ENCODE peak calls at places on chromosomes 1 and 21, in nine cellular contexts. One of them, this sample, is unnamed.

GRCh38 chr1:231326248-231326647 is 11.4 kb downstream of the EXOC8 start:
- DNase-seq in A549: no peak
- DNase-seq in H54: no peak
- DNase-seq in prostate gland: no peak
- DNase-seq in hepatic stellate cell: no peak
- DNase-seq in activated naive CD8-positive, alpha-beta T cell treated with anti-CD3 and anti-CD28 coated beads, Interleukin-2, amount 50 U/mL, for 24 hours: no peak
- DNase-seq in NCI-H1092: no peak
- DNase-seq in RPMI7951: no peak
- DNase-seq in CD8-positive, alpha-beta T cell: no peak
- DNase-seq in this sample: no peak

GRCh38 chr1:47569681-47570470 is 132.0 kb downstream of the FOXD2 start:
- DNase-seq in A549: peak; percentile 84
- DNase-seq in H54: peak; percentile 61
- DNase-seq in prostate gland: peak; percentile 72
- DNase-seq in hepatic stellate cell: peak; percentile 92
- DNase-seq in activated naive CD8-positive, alpha-beta T cell treated with anti-CD3 and anti-CD28 coated beads, Interleukin-2, amount 50 U/mL, for 24 hours: no peak
- DNase-seq in NCI-H1092: no peak
- DNase-seq in RPMI7951: peak; percentile 87
- DNase-seq in CD8-positive, alpha-beta T cell: no peak
- DNase-seq in this sample: peak; percentile 98

GRCh38 chr1:163320891-163321290 is 863 bp upstream of the NUF2 start:
- DNase-seq in A549: no peak
- DNase-seq in H54: no peak
- DNase-seq in prostate gland: no peak
- DNase-seq in hepatic stellate cell: no peak
- DNase-seq in activated naive CD8-positive, alpha-beta T cell treated with anti-CD3 and anti-CD28 coated beads, Interleukin-2, amount 50 U/mL, for 24 hours: no peak
- DNase-seq in NCI-H1092: no peak
- DNase-seq in RPMI7951: no peak
- DNase-seq in CD8-positive, alpha-beta T cell: no peak
- DNase-seq in this sample: peak; percentile 24

GRCh38 chr21:35204850-35205564 is 155.9 kb upstream of the RUNX1 start:
- DNase-seq in A549: no peak
- DNase-seq in H54: peak; percentile 40
- DNase-seq in prostate gland: peak; percentile 21
- DNase-seq in hepatic stellate cell: peak; percentile 72
- DNase-seq in activated naive CD8-positive, alpha-beta T cell treated with anti-CD3 and anti-CD28 coated beads, Interleukin-2, amount 50 U/mL, for 24 hours: peak; percentile 26
- DNase-seq in NCI-H1092: peak; percentile 91
- DNase-seq in RPMI7951: peak; percentile 93
- DNase-seq in CD8-positive, alpha-beta T cell: no peak
- DNase-seq in this sample: peak; percentile 88

GRCh38 chr1:154520333-154520732 is 18.1 kb upstream of the SHE start:
- DNase-seq in A549: no peak
- DNase-seq in H54: no peak
- DNase-seq in prostate gland: no peak
- DNase-seq in hepatic stellate cell: no peak
- DNase-seq in activated naive CD8-positive, alpha-beta T cell treated with anti-CD3 and anti-CD28 coated beads, Interleukin-2, amount 50 U/mL, for 24 hours: no peak
- DNase-seq in NCI-H1092: no peak
- DNase-seq in RPMI7951: no peak
- DNase-seq in CD8-positive, alpha-beta T cell: no peak
- DNase-seq in this sample: no peak

GRCh38 chr1:84339503-84339902 is 38.0 kb downstream of the SAMD13 start:
- DNase-seq in A549: no peak
- DNase-seq in H54: no peak
- DNase-seq in prostate gland: no peak
- DNase-seq in hepatic stellate cell: no peak
- DNase-seq in activated naive CD8-positive, alpha-beta T cell treated with anti-CD3 and anti-CD28 coated beads, Interleukin-2, amount 50 U/mL, for 24 hours: no peak
- DNase-seq in NCI-H1092: no peak
- DNase-seq in RPMI7951: peak; percentile 29
- DNase-seq in CD8-positive, alpha-beta T cell: no peak
- DNase-seq in this sample: peak; percentile 23

GRCh38 chr1:6859415-6860343 is 74.4 kb downstream of the CAMTA1 start:
- DNase-seq in A549: peak; percentile 61
- DNase-seq in H54: peak; percentile 26
- DNase-seq in prostate gland: no peak
- DNase-seq in hepatic stellate cell: peak; percentile 39
- DNase-seq in activated naive CD8-positive, alpha-beta T cell treated with anti-CD3 and anti-CD28 coated beads, Interleukin-2, amount 50 U/mL, for 24 hours: no peak
- DNase-seq in NCI-H1092: no peak
- DNase-seq in RPMI7951: peak; percentile 94
- DNase-seq in CD8-positive, alpha-beta T cell: no peak
- DNase-seq in this sample: peak; percentile 98

GRCh38 chr1:62782197-62782886 is 1.6 kb upstream of the ATG4C start:
- DNase-seq in A549: no peak
- DNase-seq in H54: no peak
- DNase-seq in prostate gland: no peak
- DNase-seq in hepatic stellate cell: peak; percentile 45
- DNase-seq in activated naive CD8-positive, alpha-beta T cell treated with anti-CD3 and anti-CD28 coated beads, Interleukin-2, amount 50 U/mL, for 24 hours: no peak
- DNase-seq in NCI-H1092: no peak
- DNase-seq in RPMI7951: peak; percentile 39
- DNase-seq in CD8-positive, alpha-beta T cell: no peak
- DNase-seq in this sample: peak; percentile 72

GRCh38 chr1:224456637-224456953 is 22.0 kb upstream of the WDR26 start:
- DNase-seq in A549: no peak
- DNase-seq in H54: no peak
- DNase-seq in prostate gland: no peak
- DNase-seq in hepatic stellate cell: no peak
- DNase-seq in activated naive CD8-positive, alpha-beta T cell treated with anti-CD3 and anti-CD28 coated beads, Interleukin-2, amount 50 U/mL, for 24 hours: no peak
- DNase-seq in NCI-H1092: no peak
- DNase-seq in RPMI7951: no peak
- DNase-seq in CD8-positive, alpha-beta T cell: no peak
- DNase-seq in this sample: no peak

GRCh38 chr1:7962011-7962335 is 462 bp downstream of the PARK7 start:
- DNase-seq in A549: no peak
- DNase-seq in H54: no peak
- DNase-seq in prostate gland: no peak
- DNase-seq in hepatic stellate cell: peak; percentile 42
- DNase-seq in activated naive CD8-positive, alpha-beta T cell treated with anti-CD3 and anti-CD28 coated beads, Interleukin-2, amount 50 U/mL, for 24 hours: no peak
- DNase-seq in NCI-H1092: no peak
- DNase-seq in RPMI7951: no peak
- DNase-seq in CD8-positive, alpha-beta T cell: peak; percentile 57
- DNase-seq in this sample: no peak

GRCh38 chr1:228429007-228429406 is 12.3 kb upstream of the TRIM17 start:
- DNase-seq in A549: no peak
- DNase-seq in H54: no peak
- DNase-seq in prostate gland: no peak
- DNase-seq in hepatic stellate cell: no peak
- DNase-seq in activated naive CD8-positive, alpha-beta T cell treated with anti-CD3 and anti-CD28 coated beads, Interleukin-2, amount 50 U/mL, for 24 hours: no peak
- DNase-seq in NCI-H1092: no peak
- DNase-seq in RPMI7951: no peak
- DNase-seq in CD8-positive, alpha-beta T cell: no peak
- DNase-seq in this sample: no peak

GRCh38 chr1:203170625-203171330 is 4.8 kb downstream of the MYBPH start:
- DNase-seq in A549: no peak
- DNase-seq in H54: no peak
- DNase-seq in prostate gland: no peak
- DNase-seq in hepatic stellate cell: no peak
- DNase-seq in activated naive CD8-positive, alpha-beta T cell treated with anti-CD3 and anti-CD28 coated beads, Interleukin-2, amount 50 U/mL, for 24 hours: no peak
- DNase-seq in NCI-H1092: no peak
- DNase-seq in RPMI7951: peak; percentile 18
- DNase-seq in CD8-positive, alpha-beta T cell: no peak
- DNase-seq in this sample: peak; percentile 17

GRCh38 chr1:204716687-204717086 is 31.1 kb upstream of the LRRN2 start:
- DNase-seq in A549: no peak
- DNase-seq in H54: no peak
- DNase-seq in prostate gland: no peak
- DNase-seq in hepatic stellate cell: no peak
- DNase-seq in activated naive CD8-positive, alpha-beta T cell treated with anti-CD3 and anti-CD28 coated beads, Interleukin-2, amount 50 U/mL, for 24 hours: no peak
- DNase-seq in NCI-H1092: no peak
- DNase-seq in RPMI7951: no peak
- DNase-seq in CD8-positive, alpha-beta T cell: no peak
- DNase-seq in this sample: no peak

GRCh38 chr1:118304722-118305344 is 119.8 kb upstream of the SPAG17 start:
- DNase-seq in A549: no peak
- DNase-seq in H54: no peak
- DNase-seq in prostate gland: no peak
- DNase-seq in hepatic stellate cell: no peak
- DNase-seq in activated naive CD8-positive, alpha-beta T cell treated with anti-CD3 and anti-CD28 coated beads, Interleukin-2, amount 50 U/mL, for 24 hours: no peak
- DNase-seq in NCI-H1092: peak; percentile 4
- DNase-seq in RPMI7951: no peak
- DNase-seq in CD8-positive, alpha-beta T cell: no peak
- DNase-seq in this sample: peak; percentile 45

GRCh38 chr1:89706700-89707012 is 73.7 kb downstream of the LRRC8C start:
- DNase-seq in A549: no peak
- DNase-seq in H54: no peak
- DNase-seq in prostate gland: no peak
- DNase-seq in hepatic stellate cell: no peak
- DNase-seq in activated naive CD8-positive, alpha-beta T cell treated with anti-CD3 and anti-CD28 coated beads, Interleukin-2, amount 50 U/mL, for 24 hours: no peak
- DNase-seq in NCI-H1092: no peak
- DNase-seq in RPMI7951: no peak
- DNase-seq in CD8-positive, alpha-beta T cell: no peak
- DNase-seq in this sample: no peak

GRCh38 chr1:110765640-110766335 is 91.0 kb upstream of the KCNA3 start:
- DNase-seq in A549: peak; percentile 38
- DNase-seq in H54: peak; percentile 20
- DNase-seq in prostate gland: peak; percentile 39
- DNase-seq in hepatic stellate cell: peak; percentile 32
- DNase-seq in activated naive CD8-positive, alpha-beta T cell treated with anti-CD3 and anti-CD28 coated beads, Interleukin-2, amount 50 U/mL, for 24 hours: peak; percentile 44
- DNase-seq in NCI-H1092: peak; percentile 25
- DNase-seq in RPMI7951: peak; percentile 55
- DNase-seq in CD8-positive, alpha-beta T cell: peak; percentile 52
- DNase-seq in this sample: peak; percentile 54

GRCh38 chr1:226631229-226632000 is 82.9 kb downstream of the STUM start:
- DNase-seq in A549: no peak
- DNase-seq in H54: no peak
- DNase-seq in prostate gland: no peak
- DNase-seq in hepatic stellate cell: no peak
- DNase-seq in activated naive CD8-positive, alpha-beta T cell treated with anti-CD3 and anti-CD28 coated beads, Interleukin-2, amount 50 U/mL, for 24 hours: no peak
- DNase-seq in NCI-H1092: no peak
- DNase-seq in RPMI7951: no peak
- DNase-seq in CD8-positive, alpha-beta T cell: no peak
- DNase-seq in this sample: no peak

GRCh38 chr1:227793079-227793947 is 22.2 kb upstream of the PRSS38 start:
- DNase-seq in A549: no peak
- DNase-seq in H54: no peak
- DNase-seq in prostate gland: no peak
- DNase-seq in hepatic stellate cell: peak; percentile 3
- DNase-seq in activated naive CD8-positive, alpha-beta T cell treated with anti-CD3 and anti-CD28 coated beads, Interleukin-2, amount 50 U/mL, for 24 hours: no peak
- DNase-seq in NCI-H1092: no peak
- DNase-seq in RPMI7951: no peak
- DNase-seq in CD8-positive, alpha-beta T cell: no peak
- DNase-seq in this sample: no peak

GRCh38 chr1:26471498-26472329 is 526 bp upstream of the HMGN2 start:
- DNase-seq in A549: peak; percentile 76
- DNase-seq in H54: peak; percentile 36
- DNase-seq in prostate gland: peak; percentile 42
- DNase-seq in hepatic stellate cell: peak; percentile 69
- DNase-seq in activated naive CD8-positive, alpha-beta T cell treated with anti-CD3 and anti-CD28 coated beads, Interleukin-2, amount 50 U/mL, for 24 hours: peak; percentile 47
- DNase-seq in NCI-H1092: peak; percentile 85
- DNase-seq in RPMI7951: peak; percentile 79
- DNase-seq in CD8-positive, alpha-beta T cell: peak; percentile 35
- DNase-seq in this sample: peak; percentile 82

GRCh38 chr1:41439234-41439633 is 45.2 kb downstream of the EDN2 start:
- DNase-seq in A549: no peak
- DNase-seq in H54: no peak
- DNase-seq in prostate gland: peak; percentile 64
- DNase-seq in hepatic stellate cell: no peak
- DNase-seq in activated naive CD8-positive, alpha-beta T cell treated with anti-CD3 and anti-CD28 coated beads, Interleukin-2, amount 50 U/mL, for 24 hours: no peak
- DNase-seq in NCI-H1092: no peak
- DNase-seq in RPMI7951: no peak
- DNase-seq in CD8-positive, alpha-beta T cell: no peak
- DNase-seq in this sample: no peak

GRCh38 chr21:35178812-35179211 is 129.7 kb upstream of the RUNX1 start:
- DNase-seq in A549: no peak
- DNase-seq in H54: no peak
- DNase-seq in prostate gland: no peak
- DNase-seq in hepatic stellate cell: peak; percentile 4
- DNase-seq in activated naive CD8-positive, alpha-beta T cell treated with anti-CD3 and anti-CD28 coated beads, Interleukin-2, amount 50 U/mL, for 24 hours: no peak
- DNase-seq in NCI-H1092: no peak
- DNase-seq in RPMI7951: peak; percentile 84
- DNase-seq in CD8-positive, alpha-beta T cell: no peak
- DNase-seq in this sample: peak; percentile 63